ENCODE peak calls at places on chromosomes 7 and 10, in five cellular contexts. E is ovary, Z is transverse colon, U is A549, A is sigmoid colon. P is an unnamed sample.
A peak's percentile ranks its signal among the peaks of the same experiment; 100 is the strongest.

GRCh38 chr7:51151452-51151851 is 165.2 kb downstream of the COBL start:
- DNase-seq in Z (no peak), U (no peak), E (no peak), A (no peak), P (no peak)

GRCh38 chr7:53993205-53993604 is 549.0 kb upstream of the VSTM2A start:
- DNase-seq in E (no peak), Z (no peak), A (no peak), U (no peak), P (no peak)

GRCh38 chr10:68666280-68666760 is 54.7 kb upstream of the CCAR1 start:
- DNase-seq in U (no peak), A (no peak), Z (no peak), E (no peak), P (no peak)

GRCh38 chr7:43758029-43758860 is at the start of gene BLVRA:
- DNase-seq in A (peak; percentile 85), E (peak; percentile 78), U (peak; percentile 90), Z (peak; percentile 72), P (peak; percentile 100)

GRCh38 chr7:54802114-54802513 is 43.1 kb upstream of the SEC61G start:
- DNase-seq in U (no peak), A (no peak), Z (no peak), E (peak; percentile 38), P (no peak)

GRCh38 chr10:129532838-129533237 is 65.8 kb downstream of the MGMT start:
- DNase-seq in E (no peak), U (no peak), A (no peak), Z (no peak), P (no peak)

GRCh38 chr7:123650595-123650994 is 5.1 kb upstream of the LMOD2 start:
- DNase-seq in A (no peak), Z (no peak), U (no peak), E (no peak), P (peak; percentile 39)

GRCh38 chr7:127927339-127927679 is 103.9 kb downstream of the LRRC4 start:
- DNase-seq in E (no peak), U (no peak), A (no peak), Z (no peak), P (no peak)

GRCh38 chr10:6013413-6014192 is 36.3 kb upstream of the IL15RA start:
- DNase-seq in A (no peak), E (no peak), Z (no peak), U (no peak), P (peak; percentile 36)

GRCh38 chr7:158423190-158423555 is 164.4 kb downstream of the PTPRN2 start:
- DNase-seq in Z (no peak), A (no peak), U (no peak), E (no peak), P (no peak)

GRCh38 chr10:58180633-58181032 is 87.1 kb downstream of the IPMK start:
- DNase-seq in E (no peak), Z (no peak), U (no peak), A (no peak), P (no peak)

GRCh38 chr7:27647052-27647451 is 15.6 kb downstream of the HIBADH start:
- DNase-seq in U (peak; percentile 64), A (no peak), Z (no peak), E (no peak), P (no peak)

GRCh38 chr10:22133640-22134624 is 83.9 kb downstream of the EBLN1 start:
- DNase-seq in E (no peak), A (no peak), Z (no peak), U (no peak), P (peak; percentile 77)

GRCh38 chr7:74143383-74143782 is 30.8 kb upstream of the EIF4H start:
- DNase-seq in A (no peak), Z (no peak), U (no peak), E (no peak), P (no peak)

GRCh38 chr10:43461950-43462349 is 25.0 kb downstream of the ZNF487 start:
- DNase-seq in U (peak; percentile 55), E (no peak), A (no peak), Z (no peak), P (peak; percentile 71)

GRCh38 chr10:34094146-34094696 is 720.9 kb downstream of the PARD3 start:
- DNase-seq in U (no peak), Z (no peak), A (no peak), E (no peak), P (no peak)

GRCh38 chr10:34097682-34098081 is 717.4 kb downstream of the PARD3 start:
- DNase-seq in U (no peak), Z (no peak), A (no peak), E (no peak), P (no peak)

GRCh38 chr10:34092891-34093290 is 722.2 kb downstream of the PARD3 start:
- DNase-seq in U (no peak), Z (no peak), A (no peak), E (no peak), P (no peak)

GRCh38 chr10:34091796-34092195 is 723.3 kb downstream of the PARD3 start:
- DNase-seq in U (no peak), E (no peak), A (no peak), Z (no peak), P (no peak)

DNA sequence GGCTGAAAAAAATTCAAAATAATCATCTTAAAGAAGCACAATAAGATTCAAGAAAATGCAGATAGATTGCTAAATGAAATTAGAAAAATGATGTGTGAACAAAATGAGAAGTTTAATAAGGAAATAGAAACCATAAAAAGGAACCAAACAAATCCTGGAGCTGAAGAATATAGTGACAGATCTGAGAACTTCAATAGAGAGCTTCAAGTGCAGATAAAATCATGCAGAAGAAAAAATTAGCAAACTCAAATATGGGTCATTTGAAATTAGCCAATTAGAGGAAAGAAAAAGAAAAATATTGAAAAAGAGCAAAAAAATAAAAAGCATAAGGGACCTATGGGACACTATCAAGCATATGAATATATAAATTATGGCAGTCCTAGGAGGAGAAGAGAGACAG is 720.1 kb downstream of the PARD3 start:
- DNase-seq in A (no peak), U (no peak), E (no peak), Z (no peak), P (no peak)
- TF ChIP-seq EP300 in A (no peak), U (no peak), E (no peak), Z (no peak), P (no peak)

GRCh38 chr7:100802951-100803350 is 24.4 kb downstream of the EPHB4 start:
- DNase-seq in A (no peak), U (no peak), E (peak; percentile 69), Z (peak; percentile 44), P (no peak)

GRCh38 chr7:100806276-100806675 is 21.0 kb downstream of the EPHB4 start:
- DNase-seq in A (no peak), U (no peak), Z (no peak), E (no peak), P (no peak)

GRCh38 chr7:100804681-100805431 is 22.5 kb downstream of the EPHB4 start:
- DNase-seq in E (no peak), Z (no peak), U (no peak), A (no peak), P (no peak)

GRCh38 chr7:100801833-100802568 is 25.3 kb downstream of the EPHB4 start:
- DNase-seq in E (peak; percentile 87), U (peak; percentile 94), A (peak; percentile 85), Z (peak; percentile 80), P (peak; percentile 90)

DNA sequence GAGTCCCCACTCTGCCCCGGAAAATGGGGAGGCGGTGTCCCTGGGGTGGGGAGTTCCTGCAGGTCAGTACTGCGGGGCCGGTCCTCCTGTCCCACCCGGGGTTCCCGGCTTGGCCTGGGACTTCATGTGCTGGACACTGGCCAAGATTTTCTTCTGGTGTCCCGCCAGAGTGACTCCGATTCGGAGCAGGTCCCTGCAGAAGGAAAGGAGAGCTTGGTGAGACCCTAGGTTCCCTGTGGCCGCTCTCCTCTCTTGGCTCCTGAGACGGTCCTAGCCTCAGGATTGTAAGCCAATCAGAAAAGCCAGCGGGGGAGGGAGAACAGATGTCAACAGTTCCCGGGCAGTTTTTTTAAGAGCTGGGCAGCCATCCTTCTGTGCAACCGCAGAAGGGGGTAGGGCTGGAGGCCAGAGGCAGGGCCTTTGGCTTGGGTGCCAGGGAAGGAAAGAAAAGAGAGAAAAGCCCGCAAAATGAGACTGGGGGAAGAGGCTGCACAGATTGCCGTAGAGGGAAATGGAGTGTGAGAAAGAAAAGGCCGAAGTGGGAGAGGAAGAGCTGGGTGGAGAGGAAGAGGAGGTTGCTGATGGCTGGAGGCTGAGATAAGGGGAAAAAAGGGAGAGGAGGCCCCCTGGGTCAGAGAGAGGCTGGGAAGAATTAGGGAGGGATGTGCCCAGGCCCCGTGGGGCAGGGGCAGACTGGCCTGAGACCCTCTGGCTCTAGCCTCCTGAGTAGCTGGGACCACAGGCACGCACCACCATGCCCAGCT is 23.7 kb downstream of the EPHB4 start:
- DNase-seq in U (peak; percentile 76), E (peak; percentile 86), A (peak; percentile 92), Z (peak; percentile 82), P (peak; percentile 93)
- TF ChIP-seq EP300 in U (no peak), E (no peak), A (no peak), Z (no peak), P (no peak)

DNA sequence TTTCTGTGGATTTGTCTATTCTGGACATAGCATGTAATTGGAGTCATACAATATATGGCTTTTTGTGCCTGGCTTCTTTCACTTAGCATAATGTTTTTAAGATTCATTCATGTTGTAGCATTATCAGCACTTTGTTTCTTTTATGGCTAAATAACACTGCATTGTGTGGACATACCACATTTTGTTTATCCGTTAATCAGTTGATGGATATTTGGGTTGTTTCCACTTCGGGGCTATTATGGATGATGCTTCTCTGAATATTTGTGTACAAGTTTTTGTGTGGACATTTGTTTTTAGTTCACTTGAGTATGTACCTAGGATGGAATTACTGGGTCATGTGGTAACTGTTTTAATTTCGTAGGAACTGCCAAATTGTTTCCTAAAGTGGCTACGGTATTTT is 6.4 kb downstream of the LCOR start:
- DNase-seq in Z (no peak), E (no peak), U (no peak), A (no peak), P (no peak)
- TF ChIP-seq EP300 in Z (no peak), E (no peak), U (no peak), A (no peak), P (no peak)

GRCh38 chr10:125124114-125124486 is 36.3 kb downstream of the CTBP2 start:
- DNase-seq in A (no peak), E (no peak), Z (no peak), U (no peak), P (no peak)

GRCh38 chr10:125121003-125121402 is 39.4 kb downstream of the CTBP2 start:
- DNase-seq in Z (peak; percentile 30), E (peak; percentile 26), A (peak; percentile 51), U (no peak), P (no peak)

GRCh38 chr10:125124907-125125306 is 35.5 kb downstream of the CTBP2 start:
- DNase-seq in Z (no peak), A (peak; percentile 57), E (peak; percentile 18), U (no peak), P (peak; percentile 50)

GRCh38 chr10:125122566-125122965 is 37.8 kb downstream of the CTBP2 start:
- DNase-seq in U (no peak), E (peak; percentile 21), Z (no peak), A (peak; percentile 32), P (no peak)

DNA sequence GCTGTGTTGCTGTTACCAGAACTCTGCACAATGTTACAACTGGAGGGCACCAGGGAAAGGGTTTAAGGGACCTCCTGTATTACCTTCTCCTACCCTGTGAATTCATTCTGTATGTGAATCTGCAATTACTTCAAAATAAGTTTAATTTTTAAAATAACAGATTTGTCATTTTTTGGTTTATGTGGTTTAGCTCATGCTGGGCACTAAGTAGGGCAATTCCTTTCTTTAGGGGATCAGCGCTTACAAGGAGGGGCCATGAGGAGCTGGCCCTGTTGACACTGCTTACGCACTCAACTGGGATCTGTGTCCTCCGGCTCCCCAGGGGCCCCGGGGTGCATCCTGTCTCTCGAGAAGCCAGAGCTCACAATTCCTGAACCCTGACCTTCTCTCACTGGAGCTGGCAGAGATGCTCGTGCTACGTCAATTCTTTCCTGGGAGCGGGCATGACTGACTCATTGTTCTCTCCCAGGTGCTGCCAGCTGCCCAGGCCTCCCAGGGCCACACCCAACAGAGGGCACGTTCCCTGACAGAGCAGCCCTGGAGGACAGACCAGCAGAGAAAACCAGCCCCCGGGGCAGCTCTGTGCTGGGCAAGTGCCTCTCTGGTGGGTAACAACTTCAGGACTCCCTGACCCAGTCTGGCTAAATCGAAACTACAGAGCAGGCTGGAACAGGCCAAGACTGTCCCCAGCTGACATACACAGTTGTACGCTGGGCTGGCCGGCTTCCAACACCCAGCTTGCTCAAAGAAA is 36.8 kb downstream of the CTBP2 start:
- DNase-seq in A (peak; percentile 91), U (peak; percentile 98), E (peak; percentile 83), Z (peak; percentile 90), P (no peak)
- TF ChIP-seq EP300 in A (no peak), U (peak; percentile 42), E (no peak), Z (peak; percentile 16), P (no peak)